ENCODE peak calls at places on chromosomes 2 and 18, in ten cellular contexts. B is ovary, I is WTC11, W is GM12864, S is osteocyte, Y is dorsolateral prefrontal cortex, E is left ventricle myocardium inferior, J is AG09319, U is spleen, M is cardiac muscle cell. V is an unnamed sample.

GRCh38 chr2:112996635-112997034 is 8.6 kb upstream of the IL36A start:
- DNase-seq in B (no peak), I (no peak), W (no peak), S (no peak), Y (no peak), E (no peak), J (no peak), U (no peak), M (no peak), V (no peak)

GRCh38 chr2:166539340-166540162 is 45.5 kb upstream of the SCN7A start:
- DNase-seq in B (no peak), I (no peak), W (peak; percentile 15), S (no peak), Y (no peak), E (no peak), J (peak; percentile 57), U (no peak), M (peak; percentile 79), V (peak; percentile 59)

GRCh38 chr2:98571796-98572195 is 36.5 kb downstream of the COA5 start:
- DNase-seq in B (no peak), I (no peak), W (no peak), S (no peak), Y (no peak), E (no peak), J (no peak), U (no peak), M (no peak), V (no peak)

GRCh38 chr2:169393068-169393590 is 30.8 kb upstream of the LRP2 start:
- DNase-seq in B (no peak), I (no peak), W (no peak), S (no peak), Y (no peak), E (no peak), J (no peak), U (no peak), M (no peak), V (no peak)

GRCh38 chr2:212961255-212961654 is 190.2 kb downstream of the IKZF2 start:
- DNase-seq in B (no peak), I (no peak), W (no peak), S (no peak), Y (no peak), E (no peak), J (no peak), U (no peak), M (no peak), V (no peak)

GRCh38 chr2:104448661-104449410 is 405.1 kb upstream of the POU3F3 start:
- DNase-seq in B (no peak), I (no peak), W (no peak), S (no peak), Y (no peak), E (no peak), J (no peak), U (no peak), M (no peak), V (no peak)

GRCh38 chr18:29226201-29226600 is 1049.3 kb upstream of the CDH2 start:
- DNase-seq in B (no peak), I (no peak), W (no peak), S (no peak), Y (no peak), E (no peak), J (no peak), U (no peak), M (no peak), V (no peak)

GRCh38 chr2:158967114-158967730 is 1.2 kb upstream of the TANC1 start:
- DNase-seq in B (peak; percentile 47), I (no peak), W (no peak), S (no peak), Y (no peak), E (peak; percentile 18), J (no peak), U (no peak), M (peak; percentile 42), V (no peak)

GRCh38 chr2:53505814-53506213 is 261.8 kb upstream of the CHAC2 start:
- DNase-seq in B (no peak), I (no peak), W (no peak), S (no peak), Y (no peak), E (no peak), J (no peak), U (no peak), M (no peak), V (no peak)

GRCh38 chr2:53511549-53511948 is 256.1 kb upstream of the CHAC2 start:
- DNase-seq in B (no peak), I (no peak), W (no peak), S (no peak), Y (no peak), E (no peak), J (no peak), U (no peak), M (no peak), V (no peak)

GRCh38 chr2:53512071-53512841 is 255.3 kb upstream of the CHAC2 start:
- DNase-seq in B (no peak), I (no peak), W (no peak), S (no peak), Y (no peak), E (no peak), J (no peak), U (no peak), M (no peak), V (no peak)

GRCh38 chr2:53509827-53510785 is 257.5 kb upstream of the CHAC2 start:
- DNase-seq in B (no peak), I (no peak), W (no peak), S (no peak), Y (no peak), E (no peak), J (no peak), U (no peak), M (no peak), V (no peak)

DNA sequence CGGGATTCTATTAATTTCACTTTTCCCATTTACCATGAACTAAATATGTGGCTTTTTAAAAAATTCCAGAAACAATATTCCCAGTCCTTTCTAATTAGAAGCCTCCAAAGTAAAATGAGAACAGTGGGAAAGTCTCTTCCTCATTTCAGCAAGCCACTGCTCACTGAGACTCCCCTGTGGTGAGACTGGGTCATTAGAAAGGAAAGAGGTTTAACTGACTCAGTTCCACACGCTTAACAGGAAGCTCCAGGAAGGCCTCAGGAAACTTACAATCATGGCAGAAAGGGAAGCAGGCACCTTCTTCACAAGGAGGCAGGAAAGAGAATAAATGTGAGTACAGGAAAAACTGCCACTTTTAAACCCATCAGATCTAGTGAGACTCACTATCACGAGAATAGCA is 258.9 kb upstream of the CHAC2 start:
- DNase-seq in B (no peak), I (no peak), W (no peak), S (no peak), Y (no peak), E (no peak), J (no peak), U (no peak), M (no peak), V (no peak)
- TF ChIP-seq CTCF in B (no peak), I (no peak), W (no peak), S (no peak), Y (no peak), E (peak; percentile 24), J (no peak), U (no peak), M (no peak), V (no peak)

GRCh38 chr2:28563869-28564268 is 68.0 kb downstream of the PLB1 start:
- DNase-seq in B (no peak), I (no peak), W (no peak), S (no peak), Y (no peak), E (no peak), J (no peak), U (no peak), M (no peak), V (no peak)

GRCh38 chr2:28556303-28556702 is 60.4 kb downstream of the PLB1 start:
- DNase-seq in B (no peak), I (no peak), W (no peak), S (no peak), Y (no peak), E (no peak), J (no peak), U (no peak), M (no peak), V (no peak)

GRCh38 chr2:28557389-28558119 is 61.7 kb downstream of the PLB1 start:
- DNase-seq in B (no peak), I (no peak), W (no peak), S (no peak), Y (no peak), E (no peak), J (no peak), U (no peak), M (no peak), V (no peak)

GRCh38 chr2:28558918-28559317 is 63.1 kb downstream of the PLB1 start:
- DNase-seq in B (no peak), I (no peak), W (no peak), S (no peak), Y (no peak), E (no peak), J (no peak), U (no peak), M (no peak), V (no peak)

DNA sequence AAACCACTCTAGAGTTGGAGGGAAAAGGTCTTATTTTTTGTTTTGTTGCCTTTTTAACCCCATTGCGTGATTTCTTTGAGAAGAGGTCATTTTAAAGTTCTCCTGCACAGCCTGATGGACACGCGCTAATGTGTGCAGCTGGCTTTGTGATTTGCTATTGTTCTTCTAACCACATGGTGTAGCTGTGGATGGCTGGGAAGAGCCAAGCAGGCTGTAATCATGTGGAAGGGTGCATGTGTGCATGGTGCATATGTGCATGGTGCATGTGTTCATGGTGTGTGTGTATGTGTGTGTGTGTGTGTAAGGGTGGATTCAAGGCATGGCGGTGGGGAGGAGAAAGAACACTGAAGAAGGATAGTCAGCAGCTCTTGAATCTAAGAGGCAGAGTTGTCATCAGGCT is 62.6 kb downstream of the PLB1 start:
- DNase-seq in B (no peak), I (no peak), W (no peak), S (no peak), Y (no peak), E (no peak), J (no peak), U (no peak), M (no peak), V (no peak)
- TF ChIP-seq CTCF in B (no peak), I (no peak), W (no peak), S (no peak), Y (no peak), E (no peak), J (no peak), U (no peak), M (no peak), V (no peak)

GRCh38 chr2:223945755-223946154 is 620 bp upstream of the WDFY1 start:
- DNase-seq in B (no peak), I (no peak), W (no peak), S (no peak), Y (no peak), E (no peak), J (no peak), U (no peak), M (no peak), V (no peak)

GRCh38 chr2:223947711-223948205 is 2.6 kb upstream of the WDFY1 start:
- DNase-seq in B (no peak), I (no peak), W (no peak), S (no peak), Y (no peak), E (no peak), J (no peak), U (no peak), M (peak; percentile 33), V (no peak)

GRCh38 chr2:223950448-223951347 is 5.6 kb upstream of the WDFY1 start:
- DNase-seq in B (no peak), I (no peak), W (no peak), S (no peak), Y (no peak), E (no peak), J (no peak), U (no peak), M (no peak), V (no peak)

GRCh38 chr2:223952280-223952968 is 4.8 kb upstream of the MRPL44 start:
- DNase-seq in B (no peak), I (no peak), W (peak; percentile 66), S (no peak), Y (no peak), E (no peak), J (no peak), U (no peak), M (no peak), V (no peak)

DNA sequence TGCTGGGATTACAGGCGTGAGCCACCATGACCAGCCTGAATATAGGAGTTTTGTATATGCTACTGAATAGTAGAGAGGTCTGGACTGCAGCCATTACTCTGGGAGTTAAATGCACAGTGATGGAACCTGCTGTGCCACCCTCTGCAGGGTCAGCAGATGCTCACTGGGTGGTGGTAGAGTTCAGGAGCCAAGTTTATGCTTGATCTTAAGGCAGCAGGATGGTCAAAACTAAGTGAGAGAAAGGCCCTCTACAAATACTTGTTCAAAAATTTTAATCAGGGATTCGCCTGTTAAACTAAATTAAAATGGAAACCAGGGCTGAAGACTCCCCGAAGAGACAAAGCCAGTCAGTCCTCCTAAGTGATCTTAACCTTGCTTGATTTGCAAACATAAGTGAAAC is 4.1 kb upstream of the WDFY1 start:
- DNase-seq in B (no peak), I (no peak), W (no peak), S (no peak), Y (no peak), E (no peak), J (no peak), U (no peak), M (no peak), V (no peak)
- TF ChIP-seq CTCF in B (no peak), I (no peak), W (peak; percentile 26), S (no peak), Y (no peak), E (no peak), J (no peak), U (no peak), M (no peak), V (no peak)

GRCh38 chr2:127422631-127423475 is 4.6 kb downstream of the PROC start:
- DNase-seq in B (no peak), I (peak; percentile 61), W (no peak), S (peak; percentile 81), Y (no peak), E (no peak), J (no peak), U (peak; percentile 89), M (peak; percentile 55), V (no peak)
- TF ChIP-seq CTCF in B (no peak), I (no peak), W (no peak), S (no peak), Y (no peak), E (no peak), J (no peak), U (no peak), M (no peak), V (peak; percentile 7)